ENCODE peak calls at places on chromosomes 5 and 9, in nine cellular contexts. One of them, this sample, is unnamed.

GRCh38 chr5:59756373-59757035 is 137.0 kb downstream of the PDE4D start:
- DNase-seq in A549: no peak
- DNase-seq in GM13976: no peak
- DNase-seq in cerebellar cortex: no peak
- DNase-seq in AG09319: no peak
- DNase-seq in stimulated activated naive CD4-positive, alpha-beta T cell: no peak
- DNase-seq in uterus: no peak
- DNase-seq in pulmonary artery endothelial cell: no peak
- DNase-seq in neural crest cell: no peak
- DNase-seq in this sample: no peak

GRCh38 chr9:84668204-84669007 is 1.1 kb upstream of the NTRK2 start:
- DNase-seq in uterus: no peak
- DNase-seq in GM13976: peak
- DNase-seq in stimulated activated naive CD4-positive, alpha-beta T cell: no peak
- DNase-seq in AG09319: peak
- DNase-seq in neural crest cell: peak
- DNase-seq in pulmonary artery endothelial cell: peak
- DNase-seq in cerebellar cortex: peak
- DNase-seq in A549: peak
- DNase-seq in this sample: peak

GRCh38 chr9:5621327-5621726 is 7.6 kb upstream of the RIC1 start:
- DNase-seq in AG09319: no peak
- DNase-seq in GM13976: no peak
- DNase-seq in A549: peak
- DNase-seq in stimulated activated naive CD4-positive, alpha-beta T cell: no peak
- DNase-seq in pulmonary artery endothelial cell: no peak
- DNase-seq in cerebellar cortex: no peak
- DNase-seq in uterus: no peak
- DNase-seq in neural crest cell: no peak
- DNase-seq in this sample: no peak

GRCh38 chr5:126499742-126500396 is 76.7 kb downstream of the GRAMD2B start:
- DNase-seq in uterus: no peak
- DNase-seq in AG09319: no peak
- DNase-seq in cerebellar cortex: no peak
- DNase-seq in stimulated activated naive CD4-positive, alpha-beta T cell: peak
- DNase-seq in neural crest cell: no peak
- DNase-seq in A549: no peak
- DNase-seq in GM13976: peak
- DNase-seq in pulmonary artery endothelial cell: no peak
- DNase-seq in this sample: peak

GRCh38 chr5:4970171-4970570 is 170.0 kb upstream of the ADAMTS16 start:
- DNase-seq in neural crest cell: no peak
- DNase-seq in uterus: no peak
- DNase-seq in A549: no peak
- DNase-seq in cerebellar cortex: no peak
- DNase-seq in GM13976: no peak
- DNase-seq in AG09319: no peak
- DNase-seq in stimulated activated naive CD4-positive, alpha-beta T cell: no peak
- DNase-seq in pulmonary artery endothelial cell: no peak
- DNase-seq in this sample: no peak

GRCh38 chr5:176743136-176743827 is 67.1 kb upstream of the UNC5A start:
- DNase-seq in A549: no peak
- DNase-seq in AG09319: no peak
- DNase-seq in neural crest cell: no peak
- DNase-seq in uterus: no peak
- DNase-seq in stimulated activated naive CD4-positive, alpha-beta T cell: no peak
- DNase-seq in pulmonary artery endothelial cell: no peak
- DNase-seq in cerebellar cortex: peak
- DNase-seq in GM13976: peak
- DNase-seq in this sample: no peak

GRCh38 chr9:114681594-114682332 is at the start of gene TEX48:
- DNase-seq in pulmonary artery endothelial cell: peak
- DNase-seq in cerebellar cortex: peak
- DNase-seq in stimulated activated naive CD4-positive, alpha-beta T cell: peak
- DNase-seq in neural crest cell: peak
- DNase-seq in AG09319: peak
- DNase-seq in A549: peak
- DNase-seq in uterus: peak
- DNase-seq in GM13976: peak
- DNase-seq in this sample: peak

GRCh38 chr5:14627270-14627669 is 37.2 kb upstream of the OTULIN start:
- DNase-seq in stimulated activated naive CD4-positive, alpha-beta T cell: no peak
- DNase-seq in AG09319: no peak
- DNase-seq in GM13976: no peak
- DNase-seq in uterus: no peak
- DNase-seq in pulmonary artery endothelial cell: no peak
- DNase-seq in A549: no peak
- DNase-seq in neural crest cell: no peak
- DNase-seq in cerebellar cortex: no peak
- DNase-seq in this sample: no peak

GRCh38 chr9:2740616-2741015 is 23.3 kb downstream of the KCNV2 start:
- DNase-seq in AG09319: no peak
- DNase-seq in GM13976: no peak
- DNase-seq in A549: no peak
- DNase-seq in pulmonary artery endothelial cell: no peak
- DNase-seq in neural crest cell: no peak
- DNase-seq in stimulated activated naive CD4-positive, alpha-beta T cell: no peak
- DNase-seq in cerebellar cortex: no peak
- DNase-seq in uterus: no peak
- DNase-seq in this sample: no peak

GRCh38 chr5:56412601-56413379 is 179.7 kb upstream of the ANKRD55 start:
- DNase-seq in neural crest cell: no peak
- DNase-seq in AG09319: no peak
- DNase-seq in stimulated activated naive CD4-positive, alpha-beta T cell: no peak
- DNase-seq in A549: no peak
- DNase-seq in uterus: no peak
- DNase-seq in pulmonary artery endothelial cell: no peak
- DNase-seq in cerebellar cortex: no peak
- DNase-seq in GM13976: peak
- DNase-seq in this sample: peak

GRCh38 chr5:73387630-73388370 is 60.8 kb downstream of the FOXD1 start:
- DNase-seq in A549: no peak
- DNase-seq in pulmonary artery endothelial cell: no peak
- DNase-seq in cerebellar cortex: no peak
- DNase-seq in AG09319: no peak
- DNase-seq in uterus: no peak
- DNase-seq in stimulated activated naive CD4-positive, alpha-beta T cell: peak
- DNase-seq in neural crest cell: no peak
- DNase-seq in GM13976: peak
- DNase-seq in this sample: no peak

GRCh38 chr9:26243722-26244121 is 565.5 kb upstream of the TUSC1 start:
- DNase-seq in pulmonary artery endothelial cell: no peak
- DNase-seq in uterus: no peak
- DNase-seq in AG09319: no peak
- DNase-seq in cerebellar cortex: no peak
- DNase-seq in neural crest cell: no peak
- DNase-seq in stimulated activated naive CD4-positive, alpha-beta T cell: no peak
- DNase-seq in GM13976: no peak
- DNase-seq in A549: no peak
- DNase-seq in this sample: no peak

GRCh38 chr5:173953528-173954090 is 35.4 kb upstream of the C5orf47 start:
- DNase-seq in stimulated activated naive CD4-positive, alpha-beta T cell: no peak
- DNase-seq in cerebellar cortex: no peak
- DNase-seq in A549: no peak
- DNase-seq in pulmonary artery endothelial cell: no peak
- DNase-seq in GM13976: no peak
- DNase-seq in AG09319: no peak
- DNase-seq in neural crest cell: no peak
- DNase-seq in uterus: no peak
- DNase-seq in this sample: no peak

GRCh38 chr9:128638580-128638979 is 18.1 kb downstream of the DYNC2I2 start:
- DNase-seq in A549: no peak
- DNase-seq in cerebellar cortex: no peak
- DNase-seq in uterus: no peak
- DNase-seq in GM13976: no peak
- DNase-seq in neural crest cell: no peak
- DNase-seq in stimulated activated naive CD4-positive, alpha-beta T cell: no peak
- DNase-seq in pulmonary artery endothelial cell: no peak
- DNase-seq in AG09319: no peak
- DNase-seq in this sample: no peak

GRCh38 chr5:90689064-90689463 is 130.5 kb downstream of the ADGRV1 start:
- DNase-seq in GM13976: no peak
- DNase-seq in uterus: no peak
- DNase-seq in cerebellar cortex: no peak
- DNase-seq in A549: no peak
- DNase-seq in pulmonary artery endothelial cell: no peak
- DNase-seq in AG09319: no peak
- DNase-seq in neural crest cell: no peak
- DNase-seq in stimulated activated naive CD4-positive, alpha-beta T cell: no peak
- DNase-seq in this sample: no peak

GRCh38 chr5:40089269-40089668 is 590.4 kb upstream of the PTGER4 start:
- DNase-seq in stimulated activated naive CD4-positive, alpha-beta T cell: no peak
- DNase-seq in neural crest cell: no peak
- DNase-seq in uterus: no peak
- DNase-seq in pulmonary artery endothelial cell: no peak
- DNase-seq in AG09319: no peak
- DNase-seq in A549: no peak
- DNase-seq in cerebellar cortex: peak
- DNase-seq in GM13976: no peak
- DNase-seq in this sample: no peak

GRCh38 chr5:53035868-53036381 is 46.8 kb downstream of the ITGA2 start:
- DNase-seq in uterus: no peak
- DNase-seq in pulmonary artery endothelial cell: no peak
- DNase-seq in stimulated activated naive CD4-positive, alpha-beta T cell: no peak
- DNase-seq in A549: peak
- DNase-seq in AG09319: no peak
- DNase-seq in GM13976: peak
- DNase-seq in neural crest cell: peak
- DNase-seq in cerebellar cortex: peak
- DNase-seq in this sample: no peak

GRCh38 chr9:89850633-89851325 is 246.0 kb downstream of the GADD45G start:
- DNase-seq in A549: no peak
- DNase-seq in neural crest cell: no peak
- DNase-seq in pulmonary artery endothelial cell: no peak
- DNase-seq in GM13976: no peak
- DNase-seq in AG09319: no peak
- DNase-seq in uterus: no peak
- DNase-seq in stimulated activated naive CD4-positive, alpha-beta T cell: no peak
- DNase-seq in cerebellar cortex: no peak
- DNase-seq in this sample: peak